ENCODE peak calls at places on chromosome 3, in four cellular contexts. U is IMR-90, E is immature natural killer cell, Y is nephron progenitor cell. K is an unnamed sample.

GRCh38 chr3:188972313-188972712 is 199.5 kb upstream of the TPRG1 start:
- DNase-seq in E (no peak), U (no peak), Y (no peak), K (no peak)

GRCh38 chr3:54122046-54122801 is at the start of gene CACNA2D3:
- DNase-seq in U (no peak), E (no peak), Y (peak; percentile 67), K (no peak)

GRCh38 chr3:103515116-103515515 is 1080.3 kb downstream of the ZPLD1 start:
- DNase-seq in Y (no peak), E (no peak), U (no peak), K (no peak)

GRCh38 chr3:47362704-47363103 is 18.1 kb upstream of the PTPN23 start:
- DNase-seq in U (no peak), Y (no peak), E (no peak), K (peak; percentile 5)

GRCh38 chr3:129441215-129441614 is 1.2 kb downstream of the IFT122 start:
- DNase-seq in U (no peak), E (no peak), Y (no peak), K (no peak)

GRCh38 chr3:20673866-20674265 is 487.9 kb upstream of the SGO1 start:
- DNase-seq in Y (no peak), U (no peak), E (no peak), K (no peak)

GRCh38 chr3:8713901-8714759 is 19.5 kb upstream of the CAV3 start:
- DNase-seq in E (no peak), Y (peak; percentile 18), U (no peak), K (no peak)

GRCh38 chr3:60301142-60301541 is 950.1 kb downstream of the FHIT start:
- DNase-seq in U (peak; percentile 94), E (no peak), Y (no peak), K (no peak)

GRCh38 chr3:131110087-131110486 is 83.4 kb downstream of the NEK11 start:
- DNase-seq in U (peak; percentile 21), E (no peak), Y (no peak), K (no peak)

GRCh38 chr3:42501681-42502428 is 588 bp upstream of the VIPR1 start:
- DNase-seq in E (peak; percentile 6), Y (peak; percentile 47), U (peak; percentile 2), K (peak; percentile 83)

GRCh38 chr3:180341516-180341915 is 260.4 kb upstream of the TTC14 start:
- DNase-seq in U (no peak), Y (no peak), E (no peak), K (no peak)

GRCh38 chr3:190183121-190183520 is 62.4 kb upstream of the P3H2 start:
- DNase-seq in U (peak; percentile 98), E (no peak), Y (no peak), K (no peak)

GRCh38 chr3:151926956-151927355 is 53.5 kb downstream of the SUCNR1 start:
- DNase-seq in U (peak; percentile 76), E (no peak), Y (no peak), K (no peak)

GRCh38 chr3:135325726-135326245 is 530.7 kb downstream of the EPHB1 start:
- DNase-seq in E (no peak), Y (no peak), U (no peak), K (no peak)

GRCh38 chr3:71564361-71564760 is 19.2 kb downstream of the FOXP1 start:
- DNase-seq in U (no peak), E (no peak), Y (no peak), K (no peak)

GRCh38 chr3:172687501-172687900 is 23.4 kb downstream of the NCEH1 start:
- DNase-seq in U (no peak), E (no peak), Y (no peak), K (no peak)

GRCh38 chr3:33807190-33807589 is 8.8 kb downstream of the PDCD6IP start:
- DNase-seq in E (no peak), Y (no peak), U (no peak), K (no peak)

GRCh38 chr3:121660356-121661171 is at the start of gene HCLS1:
- DNase-seq in Y (no peak), U (no peak), E (peak; percentile 76), K (peak; percentile 88)

GRCh38 chr3:194285859-194286197 is 65.3 kb downstream of the CPN2 start:
- DNase-seq in E (no peak), U (no peak), Y (no peak), K (no peak)

GRCh38 chr3:122938756-122939425 is 88.7 kb downstream of the SEMA5B start:
- DNase-seq in E (no peak), Y (no peak), U (no peak), K (peak; percentile 79)

GRCh38 chr3:62265528-62265927 is 107.8 kb downstream of the FEZF2 start:
- DNase-seq in E (no peak), Y (no peak), U (no peak), K (no peak)

GRCh38 chr3:87082806-87083440 is 92.0 kb upstream of the VGLL3 start:
- DNase-seq in E (no peak), U (peak; percentile 75), Y (peak; percentile 6), K (no peak)

GRCh38 chr3:141083831-141084624 is 32.9 kb downstream of the SPSB4 start:
- DNase-seq in E (no peak), U (no peak), Y (peak; percentile 86), K (peak; percentile 53)

GRCh38 chr3:131036200-131036816 is 9.6 kb downstream of the NEK11 start:
- DNase-seq in E (no peak), U (peak; percentile 88), Y (no peak), K (no peak)

GRCh38 chr3:66407281-66408218 is 93.3 kb downstream of the LRIG1 start:
- DNase-seq in E (peak; percentile 56), Y (peak; percentile 81), U (peak; percentile 55), K (peak; percentile 88)

GRCh38 chr3:72973031-72973723 is 23.4 kb upstream of the PPP4R2 start:
- DNase-seq in E (no peak), Y (no peak), U (peak; percentile 19), K (no peak)

GRCh38 chr3:55795736-55796135 is 308.6 kb upstream of the WNT5A start:
- DNase-seq in E (no peak), Y (no peak), U (peak; percentile 4), K (no peak)

GRCh38 chr3:25027639-25028038 is 400.4 kb upstream of the RARB start:
- DNase-seq in U (no peak), E (no peak), Y (no peak), K (no peak)

GRCh38 chr3:116188231-116188785 is 257.0 kb downstream of the LSAMP start:
- DNase-seq in E (no peak), Y (peak; percentile 6), U (peak; percentile 66), K (no peak)

GRCh38 chr3:13575459-13576061 is 26.6 kb downstream of the FBLN2 start:
- DNase-seq in E (no peak), Y (no peak), U (no peak), K (peak; percentile 75)